ENCODE peak calls at places on chromosomes 11 and 22, in nine cellular contexts. C is uterus, O is mesenchymal stem cell, W is HCT116, F is testis, G is psoas muscle, Y is thoracic aorta, V is mucosa of descending colon, U is tibial artery. N is an unnamed sample.

GRCh38 chr11:105821366-105821765 is 200.7 kb downstream of the MSANTD4 start:
- DNase-seq in C (no peak), O (no peak), W (no peak), F (no peak), G (no peak), Y (no peak), V (no peak), U (no peak), N (peak; percentile 13)

GRCh38 chr11:77724639-77725038 is 87.0 kb upstream of the CLNS1A start:
- DNase-seq in C (no peak), O (no peak), W (no peak), F (no peak), G (no peak), Y (no peak), V (no peak), U (no peak), N (no peak)

GRCh38 chr11:62169448-62169847 is 20.6 kb upstream of the SCGB1D1 start:
- DNase-seq in C (no peak), O (no peak), W (no peak), F (peak; percentile 67), G (no peak), Y (no peak), V (no peak), U (no peak), N (no peak)

GRCh38 chr11:111598546-111598945 is 3.7 kb upstream of the SIK2 start:
- DNase-seq in C (peak; percentile 61), O (no peak), W (no peak), F (peak; percentile 69), G (no peak), Y (no peak), V (no peak), U (no peak), N (no peak)

GRCh38 chr11:122671270-122671906 is 15.9 kb downstream of the UBASH3B start:
- DNase-seq in C (no peak), O (peak; percentile 97), W (no peak), F (no peak), G (no peak), Y (no peak), V (no peak), U (no peak), N (no peak)

GRCh38 chr22:27435839-27436581 is 365.5 kb downstream of the MN1 start:
- DNase-seq in C (peak; percentile 74), O (peak; percentile 27), W (no peak), F (peak; percentile 44), G (peak; percentile 58), Y (no peak), V (no peak), U (peak; percentile 40), N (no peak)

GRCh38 chr11:23124996-23125395 is 264.7 kb upstream of the CCDC179 start:
- DNase-seq in C (no peak), O (peak; percentile 54), W (no peak), F (no peak), G (no peak), Y (no peak), V (no peak), U (no peak), N (no peak)

GRCh38 chr22:46674906-46675305 is 54.7 kb downstream of the GRAMD4 start:
- DNase-seq in C (no peak), O (no peak), W (no peak), F (no peak), G (no peak), Y (no peak), V (no peak), U (no peak), N (no peak)

GRCh38 chr11:71408826-71409225 is 39.4 kb downstream of the DHCR7 start:
- DNase-seq in C (no peak), O (no peak), W (no peak), F (no peak), G (no peak), Y (no peak), V (no peak), U (no peak), N (no peak)

GRCh38 chr11:101458161-101458560 is 125.6 kb downstream of the TRPC6 start:
- DNase-seq in C (no peak), O (no peak), W (no peak), F (no peak), G (no peak), Y (no peak), V (no peak), U (no peak), N (no peak)

GRCh38 chr11:12669930-12670329 is 4.3 kb upstream of the TEAD1 start:
- DNase-seq in C (no peak), O (peak; percentile 60), W (no peak), F (no peak), G (no peak), Y (no peak), V (no peak), U (no peak), N (no peak)

GRCh38 chr11:35953081-35953480 is 9.2 kb downstream of the LDLRAD3 start:
- DNase-seq in C (no peak), O (no peak), W (no peak), F (peak; percentile 53), G (peak; percentile 45), Y (no peak), V (no peak), U (no peak), N (no peak)

GRCh38 chr11:11931461-11932055 is 76.9 kb downstream of the DKK3 start:
- DNase-seq in C (peak; percentile 16), O (peak; percentile 65), W (peak; percentile 38), F (peak; percentile 37), G (no peak), Y (no peak), V (no peak), U (no peak), N (no peak)

GRCh38 chr11:64864473-64865285 is 13.7 kb downstream of the EHD1 start:
- DNase-seq in C (peak; percentile 89), O (peak; percentile 95), W (no peak), F (peak; percentile 65), G (peak; percentile 80), Y (peak; percentile 69), V (peak; percentile 58), U (peak; percentile 87), N (no peak)
- H3K4me1 ChIP-seq in C (peaks cover 41% of the 10 kb centered on the region), O (peaks cover 59% of the 10 kb centered on the region), W (peaks cover 78% of the 10 kb centered on the region), F (peaks cover 47% of the 10 kb centered on the region), G (peaks cover 81% of the 10 kb centered on the region), Y (peaks cover 72% of the 10 kb centered on the region), V (peaks cover 37% of the 10 kb centered on the region), U (peaks cover 97% of the 10 kb centered on the region), N (peaks cover 7% of the 10 kb centered on the region)

GRCh38 chr11:119497717-119498116 is 74.7 kb upstream of the THY1 start:
- DNase-seq in C (no peak), O (no peak), W (no peak), F (no peak), G (no peak), Y (no peak), V (no peak), U (no peak), N (no peak)

GRCh38 chr11:119493712-119494111 is 70.7 kb upstream of the THY1 start:
- DNase-seq in C (no peak), O (peak; percentile 11), W (no peak), F (no peak), G (no peak), Y (no peak), V (peak; percentile 65), U (no peak), N (no peak)

GRCh38 chr11:119496453-119496852 is 73.5 kb upstream of the THY1 start:
- DNase-seq in C (no peak), O (no peak), W (no peak), F (no peak), G (no peak), Y (no peak), V (no peak), U (no peak), N (no peak)

GRCh38 chr11:119501777-119502405 is 78.9 kb upstream of the THY1 start:
- DNase-seq in C (no peak), O (no peak), W (no peak), F (peak; percentile 36), G (no peak), Y (no peak), V (no peak), U (no peak), N (no peak)

DNA sequence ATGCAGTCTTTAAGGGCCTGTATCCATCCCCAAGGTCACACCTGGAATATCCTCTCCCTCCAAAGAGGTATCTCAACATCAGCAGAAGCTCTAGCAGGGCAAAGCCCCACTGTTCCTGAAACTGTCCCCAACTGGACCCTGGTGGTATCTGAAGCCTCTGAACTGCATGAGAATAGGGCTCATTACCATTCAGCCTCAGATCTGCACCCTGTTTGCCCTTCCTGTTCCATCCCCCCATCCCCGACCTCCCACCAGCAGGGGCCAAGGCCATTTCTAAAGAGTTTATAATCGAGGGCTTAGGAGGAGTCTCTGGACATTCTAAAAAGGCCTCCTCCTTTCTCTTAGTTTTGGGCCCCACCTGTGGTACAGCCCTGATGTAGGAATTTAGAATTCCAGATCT is 74.0 kb upstream of the THY1 start:
- DNase-seq in C (no peak), O (no peak), W (no peak), F (no peak), G (no peak), Y (no peak), V (no peak), U (no peak), N (no peak)
- H3K4me1 ChIP-seq in C (no peaks in the 10 kb centered on the region), O (no peaks in the 10 kb centered on the region), W (no peaks in the 10 kb centered on the region), F (no peaks in the 10 kb centered on the region), G (no peaks in the 10 kb centered on the region), Y (no peaks in the 10 kb centered on the region), V (no peaks in the 10 kb centered on the region), U (no peaks in the 10 kb centered on the region), N (peaks cover 10% of the 10 kb centered on the region)

DNA sequence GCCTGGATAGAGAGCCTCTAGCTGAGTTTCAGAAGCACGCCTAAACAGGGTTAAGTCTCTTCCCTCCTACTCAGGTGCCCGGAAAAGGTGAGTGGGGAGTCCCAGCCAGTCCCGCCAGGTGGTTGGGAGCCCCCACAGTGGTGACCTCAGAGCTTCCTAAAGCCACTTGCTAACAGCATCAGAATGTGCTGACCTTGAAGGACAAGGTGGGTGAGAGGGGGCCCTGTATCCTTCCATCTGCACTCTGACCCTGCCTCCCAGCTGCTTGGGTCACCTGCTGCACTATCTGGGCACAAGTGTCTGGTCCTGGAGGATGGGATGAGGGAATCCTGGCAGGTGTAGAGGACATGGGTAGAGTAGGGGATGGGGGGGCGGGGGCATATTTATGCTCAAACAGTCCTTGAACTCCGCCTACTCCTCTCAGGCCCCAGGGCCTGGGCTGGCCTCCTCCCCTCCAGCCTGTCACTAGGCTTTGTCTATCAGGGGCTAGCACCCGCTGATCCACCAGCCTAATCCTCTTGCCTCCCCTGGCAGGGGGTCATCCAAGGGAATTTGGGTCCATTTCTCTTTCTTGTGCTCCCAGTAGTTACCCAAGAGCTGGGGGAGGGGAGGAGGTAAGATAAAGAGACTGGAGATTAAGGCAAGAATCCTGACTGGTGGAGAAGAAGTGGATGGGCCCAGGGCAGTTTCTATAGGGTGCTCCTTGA is 3.4 kb downstream of the USP2 start:
- DNase-seq in C (no peak), O (no peak), W (no peak), F (no peak), G (no peak), Y (no peak), V (no peak), U (no peak), N (no peak)
- H3K4me1 ChIP-seq in C (peaks cover 11% of the 10 kb centered on the region), O (peaks cover 17% of the 10 kb centered on the region), W (peaks cover 36% of the 10 kb centered on the region), F (peaks cover 33% of the 10 kb centered on the region), G (peaks cover 68% of the 10 kb centered on the region), Y (peaks cover 12% of the 10 kb centered on the region), V (peaks cover 12% of the 10 kb centered on the region), U (peaks cover 47% of the 10 kb centered on the region), N (peaks cover 23% of the 10 kb centered on the region)

DNA sequence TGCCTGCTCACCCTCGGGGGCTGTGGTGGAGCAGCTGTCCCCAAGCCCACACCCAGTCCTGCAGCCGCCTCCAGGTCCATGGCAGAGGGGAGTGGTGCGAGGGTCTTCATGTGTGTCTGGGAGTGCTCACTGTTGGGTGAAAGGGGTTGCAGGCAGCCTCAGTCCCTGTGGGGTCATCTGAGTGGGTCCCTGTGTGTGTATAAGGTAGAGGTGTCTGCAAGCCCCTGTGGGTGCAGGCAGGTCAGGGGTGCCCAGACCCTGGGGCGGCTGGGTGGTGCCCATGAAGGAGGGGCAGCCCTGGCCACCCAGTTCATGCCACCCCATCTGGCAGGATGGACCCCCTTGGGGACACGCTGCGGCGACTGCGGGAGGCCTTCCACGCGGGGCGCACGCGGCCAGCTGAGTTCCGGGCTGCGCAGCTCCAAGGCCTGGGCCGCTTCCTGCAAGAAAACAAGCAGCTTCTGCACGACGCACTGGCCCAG is 4.9 kb downstream of the ALDH3B1 start:
- DNase-seq in C (no peak), O (no peak), W (no peak), F (no peak), G (no peak), Y (no peak), V (no peak), U (no peak), N (no peak)
- H3K4me1 ChIP-seq in C (peaks cover 4% of the 10 kb centered on the region), O (peaks cover 65% of the 10 kb centered on the region), W (peaks cover 91% of the 10 kb centered on the region), F (peaks cover 25% of the 10 kb centered on the region), G (peaks cover 11% of the 10 kb centered on the region), Y (no peaks in the 10 kb centered on the region), V (peaks cover 33% of the 10 kb centered on the region), U (peaks cover 65% of the 10 kb centered on the region), N (peaks cover 7% of the 10 kb centered on the region)